ENCODE peak calls at places on chromosomes 5 and 9, in four cellular contexts. One of them, this sample, is unnamed.

GRCh38 chr9:101580076-101580475 is 14.7 kb downstream of the PPP3R2 start:
- DNase-seq in GM12878: no peak
- DNase-seq in HepG2: no peak
- DNase-seq in K562: no peak
- DNase-seq in this sample: no peak

GRCh38 chr9:6015278-6016157 is at the start of gene RANBP6:
- DNase-seq in GM12878: peak
- DNase-seq in HepG2: peak
- DNase-seq in K562: peak
- DNase-seq in this sample: peak

GRCh38 chr5:38540348-38540747 is 16.1 kb downstream of the LIFR start:
- DNase-seq in GM12878: no peak
- DNase-seq in HepG2: no peak
- DNase-seq in K562: no peak
- DNase-seq in this sample: no peak

GRCh38 chr5:33690736-33691135 is 201.1 kb downstream of the ADAMTS12 start:
- DNase-seq in GM12878: no peak
- DNase-seq in HepG2: no peak
- DNase-seq in K562: no peak
- DNase-seq in this sample: no peak

GRCh38 chr5:77398896-77399295 is 93.2 kb downstream of the WDR41 start:
- DNase-seq in GM12878: no peak
- DNase-seq in HepG2: no peak
- DNase-seq in K562: no peak
- DNase-seq in this sample: no peak

GRCh38 chr5:116520706-116521105 is 53.9 kb downstream of the SEMA6A start:
- DNase-seq in GM12878: no peak
- DNase-seq in HepG2: no peak
- DNase-seq in K562: no peak
- DNase-seq in this sample: no peak

GRCh38 chr9:73179594-73179993 is 27.9 kb downstream of the ANXA1 start:
- DNase-seq in GM12878: no peak
- DNase-seq in HepG2: no peak
- DNase-seq in K562: no peak
- DNase-seq in this sample: no peak

GRCh38 chr5:40464461-40464860 is 215.3 kb upstream of the PTGER4 start:
- DNase-seq in GM12878: no peak
- DNase-seq in HepG2: no peak
- DNase-seq in K562: no peak
- DNase-seq in this sample: no peak

GRCh38 chr5:177474845-177475562 is 1.6 kb upstream of the DBN1 start:
- DNase-seq in GM12878: no peak
- DNase-seq in HepG2: no peak
- DNase-seq in K562: no peak
- DNase-seq in this sample: no peak

GRCh38 chr5:178114325-178115135 is 1.2 kb downstream of the N4BP3 start:
- DNase-seq in GM12878: no peak
- DNase-seq in HepG2: no peak
- DNase-seq in K562: no peak
- DNase-seq in this sample: no peak

GRCh38 chr5:54610197-54610898 is 92.8 kb downstream of the SNX18 start:
- DNase-seq in GM12878: peak
- DNase-seq in HepG2: no peak
- DNase-seq in K562: no peak
- DNase-seq in this sample: no peak

GRCh38 chr5:42982107-42982622 is 58.0 kb downstream of the ANXA2R start:
- DNase-seq in GM12878: no peak
- DNase-seq in HepG2: no peak
- DNase-seq in K562: peak
- DNase-seq in this sample: no peak

GRCh38 chr5:78985407-78986223 is 505 bp upstream of the ARSB start:
- DNase-seq in GM12878: no peak
- DNase-seq in HepG2: peak
- DNase-seq in K562: peak
- DNase-seq in this sample: no peak

GRCh38 chr5:126016256-126016655 is 407.0 kb upstream of the GRAMD2B start:
- DNase-seq in GM12878: no peak
- DNase-seq in HepG2: no peak
- DNase-seq in K562: no peak
- DNase-seq in this sample: no peak

GRCh38 chr5:72256536-72256935 is 63.5 kb downstream of the MRPS27 start:
- DNase-seq in GM12878: no peak
- DNase-seq in HepG2: no peak
- DNase-seq in K562: no peak
- DNase-seq in this sample: no peak

GRCh38 chr5:139088024-139088423 is 110.1 kb downstream of the SIL1 start:
- DNase-seq in GM12878: no peak
- DNase-seq in HepG2: no peak
- DNase-seq in K562: no peak
- DNase-seq in this sample: no peak

GRCh38 chr9:85009251-85009650 is 339.7 kb downstream of the NTRK2 start:
- DNase-seq in GM12878: peak
- DNase-seq in HepG2: no peak
- DNase-seq in K562: no peak
- DNase-seq in this sample: no peak

GRCh38 chr5:143398451-143399237 is 4.8 kb downstream of the NR3C1 start:
- DNase-seq in GM12878: no peak
- DNase-seq in HepG2: peak
- DNase-seq in K562: no peak
- DNase-seq in this sample: no peak

GRCh38 chr5:156556666-156557401 is 229.9 kb downstream of the SGCD start:
- DNase-seq in GM12878: no peak
- DNase-seq in HepG2: no peak
- DNase-seq in K562: no peak
- DNase-seq in this sample: no peak

GRCh38 chr5:135491552-135492318 is 39.6 kb upstream of the TIFAB start:
- DNase-seq in GM12878: no peak
- DNase-seq in HepG2: peak
- DNase-seq in K562: peak
- DNase-seq in this sample: peak

GRCh38 chr5:163978897-163979296 is 473.5 kb downstream of the MAT2B start:
- DNase-seq in GM12878: no peak
- DNase-seq in HepG2: no peak
- DNase-seq in K562: peak
- DNase-seq in this sample: peak

GRCh38 chr5:84693256-84693655 is 308.6 kb upstream of the EDIL3 start:
- DNase-seq in GM12878: no peak
- DNase-seq in HepG2: no peak
- DNase-seq in K562: no peak
- DNase-seq in this sample: no peak

GRCh38 chr9:131410051-131410491 is 16.2 kb downstream of the PRRC2B start:
- DNase-seq in GM12878: no peak
- DNase-seq in HepG2: no peak
- DNase-seq in K562: no peak
- DNase-seq in this sample: no peak

GRCh38 chr5:71924980-71925379 is 182.3 kb upstream of the MAP1B start:
- DNase-seq in GM12878: no peak
- DNase-seq in HepG2: no peak
- DNase-seq in K562: no peak
- DNase-seq in this sample: no peak

GRCh38 chr9:72462340-72462739 is 59.1 kb upstream of the TMC1 start:
- DNase-seq in GM12878: no peak
- DNase-seq in HepG2: no peak
- DNase-seq in K562: no peak
- DNase-seq in this sample: no peak

GRCh38 chr9:13113201-13113600 is 166.3 kb downstream of the MPDZ start:
- DNase-seq in GM12878: no peak
- DNase-seq in HepG2: no peak
- DNase-seq in K562: no peak
- DNase-seq in this sample: no peak

GRCh38 chr5:32095261-32095671 is 78.9 kb downstream of the GOLPH3 start:
- DNase-seq in GM12878: no peak
- DNase-seq in HepG2: no peak
- DNase-seq in K562: no peak
- DNase-seq in this sample: no peak

GRCh38 chr9:85741112-85741874 is 461 bp downstream of the AGTPBP1 start:
- DNase-seq in GM12878: no peak
- DNase-seq in HepG2: peak
- DNase-seq in K562: peak
- DNase-seq in this sample: peak

GRCh38 chr5:3356016-3356415 is 239.6 kb upstream of the IRX1 start:
- DNase-seq in GM12878: no peak
- DNase-seq in HepG2: no peak
- DNase-seq in K562: no peak
- DNase-seq in this sample: no peak

GRCh38 chr9:130240410-130241197 is 25.0 kb upstream of the HMCN2 start:
- DNase-seq in GM12878: peak
- DNase-seq in HepG2: peak
- DNase-seq in K562: peak
- DNase-seq in this sample: peak

GRCh38 chr5:54845567-54845941 is 139.8 kb downstream of the ESM1 start:
- DNase-seq in GM12878: no peak
- DNase-seq in HepG2: no peak
- DNase-seq in K562: peak
- DNase-seq in this sample: no peak

GRCh38 chr9:3343671-3344070 is 182.1 kb downstream of the RFX3 start:
- DNase-seq in GM12878: no peak
- DNase-seq in HepG2: peak
- DNase-seq in K562: no peak
- DNase-seq in this sample: no peak

GRCh38 chr5:133729800-133730199 is 117.5 kb upstream of the FSTL4 start:
- DNase-seq in GM12878: no peak
- DNase-seq in HepG2: no peak
- DNase-seq in K562: no peak
- DNase-seq in this sample: no peak

GRCh38 chr5:159518361-159518760 is 188.1 kb upstream of the IL12B start:
- DNase-seq in GM12878: no peak
- DNase-seq in HepG2: no peak
- DNase-seq in K562: no peak
- DNase-seq in this sample: no peak

GRCh38 chr9:21810881-21811280 is 8.4 kb downstream of the MTAP start:
- DNase-seq in GM12878: no peak
- DNase-seq in HepG2: no peak
- DNase-seq in K562: no peak
- DNase-seq in this sample: no peak

DNA sequence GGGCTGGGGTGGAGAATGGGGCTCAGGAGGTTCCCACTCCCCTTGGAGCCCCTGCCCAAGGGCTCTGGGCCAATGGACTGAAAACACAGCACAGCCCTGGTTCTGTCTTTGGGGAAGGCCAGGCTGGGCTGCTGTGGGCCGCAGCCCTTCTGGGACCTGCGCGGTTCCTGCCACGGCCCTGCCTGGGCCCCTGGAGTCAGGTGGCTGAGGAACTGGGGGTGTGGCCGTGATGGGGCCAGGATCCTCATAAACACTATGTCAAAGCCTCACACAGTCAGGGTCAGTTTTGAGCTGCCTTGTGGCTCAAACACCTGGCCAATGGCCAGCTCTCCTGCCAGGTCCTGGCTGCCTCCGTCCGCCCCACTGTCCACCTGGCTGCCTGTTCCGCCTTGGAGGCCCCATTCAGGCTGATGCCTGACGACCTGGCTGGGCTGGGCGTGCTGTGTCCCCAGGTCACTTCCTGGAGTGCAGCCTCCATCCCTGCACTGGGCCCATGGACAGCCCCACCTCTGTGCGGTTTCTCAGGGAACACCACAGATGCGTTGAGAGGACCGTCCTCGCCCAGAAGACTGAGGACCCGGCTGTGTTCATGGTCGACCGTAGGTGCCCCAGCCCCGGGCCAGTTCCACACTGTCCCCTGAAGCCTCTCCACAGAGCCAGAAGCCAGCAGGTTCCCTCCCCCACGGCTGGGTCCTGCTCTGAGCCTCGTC is 27.5 kb downstream of the PAEP start:
- DNase-seq in GM12878: no peak
- DNase-seq in HepG2: no peak
- DNase-seq in K562: no peak
- DNase-seq in this sample: no peak
- TF ChIP-seq TCF7 in GM12878: no peak
- TF ChIP-seq TCF7 in HepG2: no peak
- TF ChIP-seq TCF7 in K562: no peak
- TF ChIP-seq TCF7 in this sample: no peak

DNA sequence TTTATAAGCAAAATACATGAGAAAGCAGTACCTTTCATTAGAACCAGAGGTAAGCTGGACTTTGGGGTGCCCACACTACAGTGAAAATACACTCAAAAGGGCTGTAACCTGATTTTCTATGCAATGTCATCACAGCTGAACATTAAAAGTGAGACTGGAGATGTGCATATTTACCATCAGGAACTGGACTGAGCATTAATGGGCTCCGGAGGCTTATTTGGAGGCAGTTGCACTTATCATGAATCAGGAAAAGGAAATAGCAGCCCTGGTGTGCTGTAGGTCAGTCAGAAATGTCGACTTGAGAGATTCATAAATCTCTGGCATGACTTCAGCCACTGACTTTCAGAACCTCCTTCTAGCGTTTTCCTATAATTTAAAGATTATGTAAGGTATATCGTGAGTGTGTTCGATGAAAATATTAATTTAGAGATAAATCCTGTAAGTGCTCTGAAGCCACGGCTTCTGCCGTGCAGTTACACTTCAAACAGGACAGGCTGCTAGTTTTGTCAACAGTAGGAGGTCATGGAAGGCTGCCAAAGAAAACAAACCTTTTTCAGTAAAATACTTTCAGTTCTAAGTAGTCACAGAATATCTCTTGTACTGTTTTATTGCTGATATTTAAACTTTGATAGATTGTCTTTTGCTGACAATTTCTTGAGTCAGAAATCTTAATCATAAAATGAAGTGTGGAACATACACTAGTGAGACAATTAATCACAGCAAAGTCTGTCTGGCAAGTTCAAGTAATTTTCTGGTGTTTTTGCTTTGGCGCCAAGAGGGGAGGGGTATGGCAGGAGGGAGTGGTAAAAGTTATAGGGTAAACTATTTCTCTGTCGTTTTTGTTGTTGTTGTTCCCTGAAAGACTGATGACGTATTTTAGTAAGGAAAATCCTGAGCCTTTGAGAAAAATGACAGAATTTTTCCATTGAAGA is 939.7 kb downstream of the NR2F1-AS1 start:
- DNase-seq in GM12878: no peak
- DNase-seq in HepG2: peak
- DNase-seq in K562: no peak
- DNase-seq in this sample: no peak
- TF ChIP-seq TCF7 in GM12878: no peak
- TF ChIP-seq TCF7 in HepG2: peak
- TF ChIP-seq TCF7 in K562: no peak
- TF ChIP-seq TCF7 in this sample: no peak

GRCh38 chr5:118653926-118654325 is 334.4 kb downstream of the DTWD2 start:
- DNase-seq in GM12878: no peak
- DNase-seq in HepG2: no peak
- DNase-seq in K562: no peak
- DNase-seq in this sample: no peak
- TF ChIP-seq TCF7 in GM12878: no peak
- TF ChIP-seq TCF7 in HepG2: no peak
- TF ChIP-seq TCF7 in K562: no peak
- TF ChIP-seq TCF7 in this sample: no peak

GRCh38 chr9:76322810-76323209 is 71.4 kb downstream of the RFK start:
- DNase-seq in GM12878: no peak
- DNase-seq in HepG2: no peak
- DNase-seq in K562: no peak
- DNase-seq in this sample: no peak
- TF ChIP-seq TCF7 in GM12878: no peak
- TF ChIP-seq TCF7 in HepG2: no peak
- TF ChIP-seq TCF7 in K562: no peak
- TF ChIP-seq TCF7 in this sample: no peak

GRCh38 chr5:11182441-11183080 is 421.5 kb upstream of the DAP start:
- DNase-seq in GM12878: no peak
- DNase-seq in HepG2: peak
- DNase-seq in K562: peak
- DNase-seq in this sample: peak
- TF ChIP-seq TCF7 in GM12878: no peak
- TF ChIP-seq TCF7 in HepG2: no peak
- TF ChIP-seq TCF7 in K562: no peak
- TF ChIP-seq TCF7 in this sample: no peak

GRCh38 chr9:87122947-87123685 is 175.8 kb upstream of the GAS1 start:
- DNase-seq in GM12878: no peak
- DNase-seq in HepG2: no peak
- DNase-seq in K562: no peak
- DNase-seq in this sample: no peak
- TF ChIP-seq TCF7 in GM12878: no peak
- TF ChIP-seq TCF7 in HepG2: no peak
- TF ChIP-seq TCF7 in K562: no peak
- TF ChIP-seq TCF7 in this sample: no peak

This sample was measured in WTC11.